ENCODE peak calls at places on chromosome 2, in six cellular contexts. One of them, this sample, is unnamed.

GRCh38 chr2:107633580-107634147 is 193.0 kb upstream of the RGPD4 start:
- DNase-seq in Jurkat, Clone E6-1: no peak
- DNase-seq in stimulated activated CD4-positive, alpha-beta T cell treated with anti-CD3 and anti-CD28 coated beads, TNF-alpha, amount 100 ng/mL, for 24 hours: no peak
- DNase-seq in OCI-M1: peak
- DNase-seq in germinal center: no peak
- DNase-seq in RWPE1: peak
- DNase-seq in this sample: no peak

GRCh38 chr2:126886201-126886905 is 12.3 kb upstream of the TEX51 start:
- DNase-seq in Jurkat, Clone E6-1: peak
- DNase-seq in OCI-M1: peak
- DNase-seq in RWPE1: peak
- DNase-seq in germinal center: peak
- DNase-seq in stimulated activated CD4-positive, alpha-beta T cell treated with anti-CD3 and anti-CD28 coated beads, TNF-alpha, amount 100 ng/mL, for 24 hours: peak
- DNase-seq in this sample: no peak

GRCh38 chr2:188042412-188042811 is 249.3 kb upstream of the GULP1 start:
- DNase-seq in germinal center: no peak
- DNase-seq in OCI-M1: peak
- DNase-seq in RWPE1: no peak
- DNase-seq in stimulated activated CD4-positive, alpha-beta T cell treated with anti-CD3 and anti-CD28 coated beads, TNF-alpha, amount 100 ng/mL, for 24 hours: no peak
- DNase-seq in Jurkat, Clone E6-1: no peak
- DNase-seq in this sample: no peak

GRCh38 chr2:180716186-180717180 is 263.9 kb upstream of the UBE2E3 start:
- DNase-seq in OCI-M1: peak
- DNase-seq in germinal center: no peak
- DNase-seq in stimulated activated CD4-positive, alpha-beta T cell treated with anti-CD3 and anti-CD28 coated beads, TNF-alpha, amount 100 ng/mL, for 24 hours: no peak
- DNase-seq in RWPE1: no peak
- DNase-seq in Jurkat, Clone E6-1: no peak
- DNase-seq in this sample: no peak

GRCh38 chr2:133495226-133495625 is 73.0 kb downstream of the NCKAP5 start:
- DNase-seq in OCI-M1: no peak
- DNase-seq in germinal center: no peak
- DNase-seq in Jurkat, Clone E6-1: no peak
- DNase-seq in stimulated activated CD4-positive, alpha-beta T cell treated with anti-CD3 and anti-CD28 coated beads, TNF-alpha, amount 100 ng/mL, for 24 hours: no peak
- DNase-seq in RWPE1: no peak
- DNase-seq in this sample: no peak

GRCh38 chr2:10022041-10022421 is 21.3 kb upstream of the KLF11 start:
- DNase-seq in Jurkat, Clone E6-1: no peak
- DNase-seq in OCI-M1: no peak
- DNase-seq in germinal center: no peak
- DNase-seq in stimulated activated CD4-positive, alpha-beta T cell treated with anti-CD3 and anti-CD28 coated beads, TNF-alpha, amount 100 ng/mL, for 24 hours: no peak
- DNase-seq in RWPE1: no peak
- DNase-seq in this sample: no peak

GRCh38 chr2:219611866-219612604 is 14.4 kb downstream of the STK11IP start:
- DNase-seq in stimulated activated CD4-positive, alpha-beta T cell treated with anti-CD3 and anti-CD28 coated beads, TNF-alpha, amount 100 ng/mL, for 24 hours: no peak
- DNase-seq in RWPE1: no peak
- DNase-seq in germinal center: no peak
- DNase-seq in Jurkat, Clone E6-1: peak
- DNase-seq in OCI-M1: no peak
- DNase-seq in this sample: no peak

GRCh38 chr2:47039913-47040562 is 115.1 kb downstream of the STPG4 start:
- DNase-seq in RWPE1: no peak
- DNase-seq in OCI-M1: no peak
- DNase-seq in stimulated activated CD4-positive, alpha-beta T cell treated with anti-CD3 and anti-CD28 coated beads, TNF-alpha, amount 100 ng/mL, for 24 hours: no peak
- DNase-seq in germinal center: no peak
- DNase-seq in Jurkat, Clone E6-1: no peak
- DNase-seq in this sample: no peak

GRCh38 chr2:75317316-75317715 is 118.0 kb upstream of the TACR1 start:
- DNase-seq in germinal center: no peak
- DNase-seq in stimulated activated CD4-positive, alpha-beta T cell treated with anti-CD3 and anti-CD28 coated beads, TNF-alpha, amount 100 ng/mL, for 24 hours: no peak
- DNase-seq in OCI-M1: no peak
- DNase-seq in Jurkat, Clone E6-1: no peak
- DNase-seq in RWPE1: no peak
- DNase-seq in this sample: no peak

GRCh38 chr2:133837441-133838090 is 269.3 kb upstream of the NCKAP5 start:
- DNase-seq in germinal center: no peak
- DNase-seq in Jurkat, Clone E6-1: no peak
- DNase-seq in OCI-M1: no peak
- DNase-seq in RWPE1: no peak
- DNase-seq in stimulated activated CD4-positive, alpha-beta T cell treated with anti-CD3 and anti-CD28 coated beads, TNF-alpha, amount 100 ng/mL, for 24 hours: no peak
- DNase-seq in this sample: no peak

GRCh38 chr2:36464006-36464721 is 108.6 kb downstream of the CRIM1 start:
- DNase-seq in stimulated activated CD4-positive, alpha-beta T cell treated with anti-CD3 and anti-CD28 coated beads, TNF-alpha, amount 100 ng/mL, for 24 hours: no peak
- DNase-seq in OCI-M1: no peak
- DNase-seq in RWPE1: no peak
- DNase-seq in Jurkat, Clone E6-1: no peak
- DNase-seq in germinal center: no peak
- DNase-seq in this sample: no peak

GRCh38 chr2:153059338-153060052 is 341.1 kb downstream of the ARL6IP6 start:
- DNase-seq in stimulated activated CD4-positive, alpha-beta T cell treated with anti-CD3 and anti-CD28 coated beads, TNF-alpha, amount 100 ng/mL, for 24 hours: no peak
- DNase-seq in OCI-M1: no peak
- DNase-seq in RWPE1: peak
- DNase-seq in Jurkat, Clone E6-1: no peak
- DNase-seq in germinal center: no peak
- DNase-seq in this sample: no peak